ENCODE peak calls at places on chromosome 10, in six cellular contexts. One of them, this sample, is unnamed.

GRCh38 chr10:124706876-124707516 is 37.2 kb downstream of the FAM53B start:
- DNase-seq in HCT116: no peak
- DNase-seq in H1: no peak
- DNase-seq in HepG2: no peak
- DNase-seq in GM12878: no peak
- DNase-seq in SK-N-SH: no peak
- DNase-seq in this sample: no peak

GRCh38 chr10:11988924-11989323 is 53.7 kb downstream of the UPF2 start:
- DNase-seq in GM12878: no peak
- DNase-seq in HCT116: no peak
- DNase-seq in SK-N-SH: no peak
- DNase-seq in H1: no peak
- DNase-seq in HepG2: no peak
- DNase-seq in this sample: no peak

GRCh38 chr10:79241990-79242619 is 105.2 kb upstream of the PPIF start:
- DNase-seq in HepG2: no peak
- DNase-seq in SK-N-SH: peak; percentile 83
- DNase-seq in GM12878: no peak
- DNase-seq in H1: no peak
- DNase-seq in HCT116: no peak
- DNase-seq in this sample: peak; percentile 76

GRCh38 chr10:4024846-4025245 is 239.8 kb upstream of the KLF6 start:
- DNase-seq in HCT116: no peak
- DNase-seq in GM12878: no peak
- DNase-seq in H1: no peak
- DNase-seq in HepG2: no peak
- DNase-seq in SK-N-SH: no peak
- DNase-seq in this sample: no peak

GRCh38 chr10:72334196-72334831 is 20.4 kb downstream of the DNAJB12 start:
- DNase-seq in GM12878: no peak
- DNase-seq in HCT116: no peak
- DNase-seq in HepG2: no peak
- DNase-seq in SK-N-SH: peak; percentile 77
- DNase-seq in H1: no peak
- DNase-seq in this sample: no peak

GRCh38 chr10:124217906-124218769 is 124.7 kb upstream of the CHST15 start:
- DNase-seq in HepG2: no peak
- DNase-seq in GM12878: no peak
- DNase-seq in HCT116: peak; percentile 10
- DNase-seq in H1: peak; percentile 33
- DNase-seq in SK-N-SH: no peak
- DNase-seq in this sample: peak; percentile 9

GRCh38 chr10:121330528-121330927 is 267.7 kb downstream of the FGFR2 start:
- DNase-seq in H1: no peak
- DNase-seq in HCT116: no peak
- DNase-seq in HepG2: no peak
- DNase-seq in SK-N-SH: no peak
- DNase-seq in GM12878: no peak
- DNase-seq in this sample: peak; percentile 6

GRCh38 chr10:42975558-42976352 is 101.1 kb upstream of the RET start:
- DNase-seq in HCT116: peak; percentile 15
- DNase-seq in GM12878: no peak
- DNase-seq in SK-N-SH: peak; percentile 44
- DNase-seq in H1: no peak
- DNase-seq in HepG2: peak; percentile 20
- DNase-seq in this sample: no peak

GRCh38 chr10:33412261-33413092 is 78.0 kb upstream of the NRP1 start:
- DNase-seq in GM12878: no peak
- DNase-seq in H1: no peak
- DNase-seq in HepG2: no peak
- DNase-seq in HCT116: no peak
- DNase-seq in SK-N-SH: no peak
- DNase-seq in this sample: no peak

GRCh38 chr10:132319853-132320669 is 11.9 kb upstream of the LRRC27 start:
- DNase-seq in SK-N-SH: no peak
- DNase-seq in HCT116: no peak
- DNase-seq in H1: no peak
- DNase-seq in HepG2: peak; percentile 71
- DNase-seq in GM12878: peak; percentile 66
- DNase-seq in this sample: no peak

GRCh38 chr10:131168238-131168875 is 143.2 kb downstream of the TCERG1L start:
- DNase-seq in H1: no peak
- DNase-seq in GM12878: no peak
- DNase-seq in HCT116: no peak
- DNase-seq in SK-N-SH: no peak
- DNase-seq in HepG2: no peak
- DNase-seq in this sample: no peak

GRCh38 chr10:22369433-22370072 is 24.3 kb downstream of the SPAG6 start:
- DNase-seq in GM12878: no peak
- DNase-seq in HCT116: peak; percentile 10
- DNase-seq in H1: no peak
- DNase-seq in HepG2: no peak
- DNase-seq in SK-N-SH: no peak
- DNase-seq in this sample: no peak

GRCh38 chr10:5293691-5294550 is 70.8 kb upstream of the UCN3 start:
- DNase-seq in H1: peak; percentile 85
- DNase-seq in HepG2: peak; percentile 68
- DNase-seq in SK-N-SH: peak; percentile 45
- DNase-seq in HCT116: peak; percentile 54
- DNase-seq in GM12878: no peak
- DNase-seq in this sample: no peak

DNA sequence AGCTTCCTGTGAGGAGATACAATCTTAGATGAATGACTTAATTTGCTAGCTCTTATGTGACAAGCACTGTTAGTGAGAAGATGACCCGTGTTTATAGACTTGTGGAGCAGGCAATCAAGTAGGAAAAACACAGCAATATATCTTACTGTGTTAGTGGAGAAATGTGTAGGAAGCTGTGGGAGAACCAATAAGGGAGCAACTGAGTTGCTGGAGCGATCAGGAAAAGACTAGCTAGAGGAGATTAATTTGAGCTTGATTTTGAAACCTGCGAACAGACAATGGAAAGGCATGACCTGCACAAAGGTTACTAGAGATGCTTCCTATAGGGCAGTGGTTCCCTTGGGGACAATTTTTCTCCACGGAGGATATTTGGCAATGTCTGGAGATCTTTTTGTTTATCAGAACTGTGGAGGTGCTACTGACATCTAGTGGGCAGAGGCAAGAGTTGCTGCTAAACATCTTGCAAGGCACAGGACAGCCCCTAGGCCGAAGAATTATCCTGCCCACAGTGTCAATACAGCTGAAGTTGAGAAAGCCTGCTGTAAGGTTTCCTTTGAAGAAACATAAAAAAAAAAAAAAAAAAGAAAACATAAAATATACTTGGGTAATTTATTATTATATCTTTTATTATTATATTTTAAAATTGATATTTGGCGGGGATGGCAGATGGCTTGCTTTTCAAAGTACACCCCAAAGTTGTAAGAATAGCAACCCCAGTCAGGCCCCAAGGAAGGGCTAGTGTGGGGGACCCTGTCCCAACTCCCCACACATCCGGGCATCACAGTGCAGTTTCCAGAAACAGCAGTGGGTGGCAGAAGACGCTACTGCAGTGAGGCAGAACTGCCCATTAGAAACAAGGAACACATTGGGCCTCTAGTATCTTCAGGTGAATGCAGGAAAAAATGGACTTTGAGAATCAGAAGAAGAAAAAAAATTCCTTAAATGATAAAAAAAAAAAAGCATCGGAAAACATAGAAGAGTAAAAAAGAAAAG is 481.5 kb downstream of the SH2D4B start:
- DNase-seq in GM12878: no peak
- DNase-seq in HCT116: peak; percentile 31
- DNase-seq in H1: peak; percentile 21
- DNase-seq in SK-N-SH: peak; percentile 42
- DNase-seq in HepG2: peak; percentile 49
- DNase-seq in this sample: peak; percentile 95
- TF ChIP-seq JUND in GM12878: no peak
- TF ChIP-seq JUND in HCT116: no peak
- TF ChIP-seq JUND in H1: no peak
- TF ChIP-seq JUND in SK-N-SH: no peak
- TF ChIP-seq JUND in HepG2: no peak
- TF ChIP-seq JUND in this sample: no peak

DNA sequence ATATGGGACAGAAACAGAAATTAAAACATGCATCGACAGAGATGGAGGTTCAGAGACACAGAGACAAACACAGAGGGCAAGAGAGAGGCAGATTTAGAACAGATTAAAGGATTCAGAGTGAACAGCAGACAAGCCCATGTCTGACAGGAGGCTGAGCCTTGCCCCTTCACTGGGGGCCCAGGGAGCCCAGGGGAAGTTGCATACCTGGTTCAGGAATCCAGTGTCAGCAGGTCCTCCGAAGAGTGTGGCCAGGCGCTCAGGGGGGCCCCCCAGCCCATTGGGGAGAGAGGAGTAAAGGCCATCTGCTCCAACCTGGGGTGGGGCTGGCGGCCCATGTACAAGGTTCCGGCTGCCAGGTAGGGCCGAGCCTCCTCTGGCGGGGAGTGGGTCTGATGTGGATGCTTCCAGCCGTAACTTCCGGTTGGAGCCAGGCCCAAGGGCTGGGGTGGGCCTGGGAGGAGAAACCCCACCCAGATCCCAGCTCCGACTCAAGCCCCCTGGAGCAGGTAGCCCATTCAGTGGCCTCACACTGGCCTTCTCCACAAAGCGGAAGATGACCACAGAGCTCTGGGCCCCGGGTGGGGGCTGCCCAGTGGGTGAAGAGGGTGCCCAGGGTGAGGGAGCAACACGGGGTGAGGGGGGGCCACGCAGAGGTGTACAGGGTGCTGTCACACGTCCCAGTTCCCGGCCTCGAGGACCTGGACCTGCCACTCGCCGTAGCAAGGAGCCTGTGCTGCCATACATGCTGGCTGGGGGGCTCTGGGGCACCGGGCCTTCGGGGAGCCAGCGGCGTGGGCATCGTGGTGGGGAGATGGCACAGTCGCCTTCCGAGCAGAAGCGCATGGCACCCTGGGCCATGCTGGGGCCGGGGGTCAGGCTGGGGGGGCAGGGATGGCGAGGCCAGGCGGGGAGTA is 2.1 kb downstream of the PSD start:
- DNase-seq in HCT116: no peak
- DNase-seq in SK-N-SH: no peak
- DNase-seq in GM12878: no peak
- DNase-seq in HepG2: no peak
- DNase-seq in H1: no peak
- DNase-seq in this sample: no peak
- TF ChIP-seq JUND in HCT116: no peak
- TF ChIP-seq JUND in SK-N-SH: no peak
- TF ChIP-seq JUND in GM12878: no peak
- TF ChIP-seq JUND in HepG2: no peak
- TF ChIP-seq JUND in H1: no peak
- TF ChIP-seq JUND in this sample: no peak

GRCh38 chr10:29576681-29577080 is 58.1 kb downstream of the SVIL start:
- DNase-seq in H1: no peak
- DNase-seq in HepG2: no peak
- DNase-seq in GM12878: no peak
- DNase-seq in HCT116: no peak
- DNase-seq in SK-N-SH: no peak
- DNase-seq in this sample: no peak
- TF ChIP-seq JUND in H1: no peak
- TF ChIP-seq JUND in HepG2: no peak
- TF ChIP-seq JUND in GM12878: no peak
- TF ChIP-seq JUND in HCT116: no peak
- TF ChIP-seq JUND in SK-N-SH: no peak
- TF ChIP-seq JUND in this sample: no peak

DNA sequence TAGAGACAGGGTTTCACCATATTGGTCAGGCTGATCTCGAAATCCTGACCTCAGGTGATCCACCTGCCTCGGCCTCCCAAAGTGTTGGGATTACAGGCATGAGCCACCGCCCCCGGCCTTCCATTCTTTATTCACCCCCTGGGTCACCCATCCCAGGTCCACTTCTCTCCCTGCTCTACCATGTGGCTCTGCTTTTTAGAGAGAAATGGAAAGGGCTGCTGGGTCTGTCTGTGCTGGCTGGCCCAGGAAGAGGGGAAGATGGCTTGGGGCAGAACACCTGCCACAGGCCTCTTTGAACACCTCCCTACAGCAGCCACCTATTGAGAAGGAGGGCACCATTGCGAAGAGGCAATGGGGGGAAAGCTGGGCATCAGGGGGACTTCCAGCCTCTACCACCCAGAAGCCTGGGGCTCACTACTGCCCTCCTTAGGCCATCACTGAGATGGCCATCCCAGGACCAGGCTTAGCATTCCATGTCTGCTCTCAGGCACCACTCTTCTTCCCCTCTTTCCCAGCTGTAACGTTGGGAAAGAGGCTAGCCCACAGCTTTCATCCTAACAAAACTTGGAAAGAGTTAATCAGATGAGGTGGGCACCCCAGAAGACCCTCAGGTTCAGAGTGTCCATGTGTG is 256.3 kb downstream of the GRID1 start:
- DNase-seq in HepG2: no peak
- DNase-seq in SK-N-SH: no peak
- DNase-seq in H1: no peak
- DNase-seq in GM12878: no peak
- DNase-seq in HCT116: no peak
- DNase-seq in this sample: no peak
- TF ChIP-seq JUND in HepG2: no peak
- TF ChIP-seq JUND in SK-N-SH: no peak
- TF ChIP-seq JUND in H1: peak; percentile 9
- TF ChIP-seq JUND in GM12878: no peak
- TF ChIP-seq JUND in HCT116: no peak
- TF ChIP-seq JUND in this sample: no peak

GRCh38 chr10:17003151-17003550 is 126.5 kb downstream of the CUBN start:
- DNase-seq in H1: no peak
- DNase-seq in GM12878: no peak
- DNase-seq in SK-N-SH: peak; percentile 16
- DNase-seq in HepG2: no peak
- DNase-seq in HCT116: no peak
- DNase-seq in this sample: no peak
- TF ChIP-seq JUND in H1: no peak
- TF ChIP-seq JUND in GM12878: no peak
- TF ChIP-seq JUND in SK-N-SH: peak; percentile 97
- TF ChIP-seq JUND in HepG2: no peak
- TF ChIP-seq JUND in HCT116: no peak
- TF ChIP-seq JUND in this sample: no peak

DNA sequence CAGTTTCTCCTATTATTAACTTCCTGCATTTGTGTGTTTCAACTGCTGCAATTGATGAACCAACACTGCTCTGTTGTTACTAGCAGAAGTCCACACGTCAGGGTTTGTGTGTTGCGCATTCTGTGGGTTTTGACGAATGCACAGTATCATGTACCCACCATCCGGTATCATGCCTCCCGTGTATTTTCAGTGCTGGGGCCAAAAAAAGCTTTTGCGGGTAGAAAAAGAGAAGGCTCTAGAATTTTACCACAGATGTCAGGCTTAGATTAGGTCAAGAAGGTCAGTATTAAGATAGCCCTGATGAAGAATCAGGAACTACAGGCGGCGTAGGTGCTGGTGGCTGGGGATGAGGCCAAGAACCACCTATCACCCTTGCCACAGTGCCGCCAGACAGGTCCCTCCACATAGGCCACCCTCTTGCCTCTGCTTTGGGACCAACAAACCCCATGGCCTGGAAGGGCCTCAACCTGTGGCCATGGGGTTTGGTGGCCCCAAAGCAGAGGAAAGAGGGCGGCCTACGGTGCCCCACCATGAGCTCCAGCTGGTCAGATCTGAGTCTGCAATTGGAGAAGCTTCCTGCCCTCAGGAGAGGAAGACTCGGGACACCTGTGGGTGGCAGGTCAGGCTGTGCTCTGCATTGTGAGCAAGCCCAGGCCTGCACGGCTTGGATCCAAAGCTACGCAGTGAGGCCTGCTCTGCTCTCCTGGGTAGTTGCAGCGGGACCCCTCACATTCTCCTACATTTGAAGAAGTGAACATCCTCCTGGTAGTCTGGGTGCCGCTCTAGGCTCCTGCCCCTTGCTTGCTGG is 71.9 kb downstream of the MKI67 start:
- DNase-seq in HepG2: no peak
- DNase-seq in H1: no peak
- DNase-seq in GM12878: no peak
- DNase-seq in HCT116: no peak
- DNase-seq in SK-N-SH: no peak
- DNase-seq in this sample: no peak
- TF ChIP-seq JUND in HepG2: no peak
- TF ChIP-seq JUND in H1: no peak
- TF ChIP-seq JUND in GM12878: no peak
- TF ChIP-seq JUND in HCT116: no peak
- TF ChIP-seq JUND in SK-N-SH: no peak
- TF ChIP-seq JUND in this sample: no peak